ENCODE peak calls at places on chromosomes 5 and 9, in five cellular contexts. Q is stimulated activated CD4-positive, alpha-beta T cell treated with anti-CD3 and anti-CD28 coated beads, Interleukin-12 subunit alpha, Interleukin-12 subunit beta, amount 100 ng/mL, for 24 hours; I is amniotic stem cell; Z is HEK293T; A is ovary. O is an unnamed sample.

GRCh38 chr5:100004969-100005368 is 530.2 kb upstream of the FAM174A start:
- DNase-seq in Q (no peak), I (no peak), Z (no peak), A (no peak), O (no peak)

GRCh38 chr5:89265511-89266169 is 382.7 kb upstream of the MEF2C start:
- DNase-seq in Q (no peak), I (peak), Z (no peak), A (no peak), O (peak)

GRCh38 chr5:72194846-72195245 is 87.6 kb downstream of the MAP1B start:
- DNase-seq in Q (no peak), I (no peak), Z (no peak), A (no peak), O (no peak)

GRCh38 chr5:95808686-95809413 is 13.7 kb downstream of the GLRX start:
- DNase-seq in Q (peak), I (no peak), Z (peak), A (peak), O (peak)

GRCh38 chr5:10856646-10857332 is 95.8 kb upstream of the DAP start:
- DNase-seq in Q (peak), I (peak), Z (peak), A (peak), O (peak)

GRCh38 chr5:58188287-58188651 is 271.6 kb downstream of the PLK2 start:
- DNase-seq in Q (no peak), I (peak), Z (no peak), A (no peak), O (no peak)

GRCh38 chr5:172999974-173000373 is 16.4 kb downstream of the ATP6V0E1 start:
- DNase-seq in Q (no peak), I (no peak), Z (no peak), A (no peak), O (no peak)

GRCh38 chr5:149452665-149453617 is 73.8 kb upstream of the IL17B start:
- DNase-seq in Q (no peak), I (peak), Z (no peak), A (peak), O (peak)

GRCh38 chr9:24986331-24986730 is 440.6 kb upstream of the IZUMO3 start:
- DNase-seq in Q (no peak), I (no peak), Z (no peak), A (no peak), O (no peak)

GRCh38 chr5:67957374-67957773 is 258.2 kb upstream of the PIK3R1 start:
- DNase-seq in Q (no peak), I (no peak), Z (no peak), A (no peak), O (no peak)

GRCh38 chr9:130478731-130479575 is 34.2 kb downstream of the ASS1 start:
- DNase-seq in Q (no peak), I (no peak), Z (no peak), A (no peak), O (no peak)

GRCh38 chr9:98971168-98971914 is 27.6 kb downstream of the COL15A1 start:
- DNase-seq in Q (no peak), I (peak), Z (peak), A (no peak), O (peak)

GRCh38 chr9:84154320-84154719 is 173.7 kb downstream of the RMI1 start:
- DNase-seq in Q (no peak), I (no peak), Z (no peak), A (no peak), O (no peak)

GRCh38 chr9:135925496-135926133 is 18.3 kb upstream of the CAMSAP1 start:
- DNase-seq in Q (peak), I (no peak), Z (no peak), A (no peak), O (peak)

O was measured in osteoblast.